ENCODE peak calls at places on chromosomes 5 and 9, in four cellular contexts. L is H1, F is K562, Q is GM12878. I is an unnamed sample.

GRCh38 chr5:172109749-172110148 is 78.3 kb downstream of the STK10 start:
- DNase-seq in Q (no peak), L (no peak), F (no peak), I (no peak)

GRCh38 chr5:77984587-77984986 is 208.4 kb upstream of the TBCA start:
- DNase-seq in L (no peak), F (no peak), Q (no peak), I (no peak)

GRCh38 chr5:92939428-92939827 is 641.6 kb downstream of the NR2F1-AS1 start:
- DNase-seq in L (no peak), Q (no peak), F (no peak), I (no peak)

GRCh38 chr9:135877776-135878527 is 29.4 kb downstream of the CAMSAP1 start:
- DNase-seq in Q (no peak), L (no peak), F (no peak), I (no peak)

GRCh38 chr5:83227611-83228010 is 150.3 kb downstream of the XRCC4 start:
- DNase-seq in Q (no peak), F (no peak), L (no peak), I (no peak)

GRCh38 chr5:148924817-148925216 is 98.4 kb downstream of the ADRB2 start:
- DNase-seq in F (no peak), L (peak), Q (no peak), I (no peak)

GRCh38 chr9:119974026-119974425 is 604.8 kb upstream of the BRINP1 start:
- DNase-seq in Q (no peak), L (no peak), F (no peak), I (no peak)

GRCh38 chr5:65672787-65673186 is 48.0 kb downstream of the SHLD3 start:
- DNase-seq in Q (no peak), L (no peak), F (no peak), I (no peak)

GRCh38 chr5:131720714-131721113 is 76.1 kb downstream of the FNIP1 start:
- DNase-seq in F (no peak), L (no peak), Q (no peak), I (no peak)

GRCh38 chr9:132005896-132006295 is 73.8 kb downstream of the MED27 start:
- DNase-seq in L (no peak), Q (no peak), F (no peak), I (no peak)

GRCh38 chr5:30802961-30803705 is 390.4 kb upstream of the CDH6 start:
- DNase-seq in L (no peak), F (no peak), Q (no peak), I (no peak)

GRCh38 chr5:173094012-173094661 is 38.0 kb downstream of the CREBRF start:
- DNase-seq in Q (no peak), L (no peak), F (no peak), I (no peak)

GRCh38 chr9:8338742-8339425 is 539.3 kb upstream of the DMAC1 start:
- DNase-seq in F (no peak), Q (no peak), L (no peak), I (no peak)

GRCh38 chr5:29122306-29122705 is 2071.2 kb upstream of the CDH6 start:
- DNase-seq in Q (no peak), F (no peak), L (no peak), I (no peak)

GRCh38 chr9:18359335-18359734 is 114.6 kb upstream of the ADAMTSL1 start:
- DNase-seq in F (no peak), Q (no peak), L (no peak), I (no peak)

GRCh38 chr5:62263401-62263800 is 42.6 kb upstream of the KIF2A start:
- DNase-seq in Q (no peak), L (no peak), F (no peak), I (no peak)

GRCh38 chr5:11719888-11720481 is 184.3 kb downstream of the CTNND2 start:
- DNase-seq in F (peak), Q (no peak), L (peak), I (no peak)

GRCh38 chr9:96523429-96523828 is 73.5 kb downstream of the HABP4 start:
- DNase-seq in Q (no peak), F (no peak), L (no peak), I (no peak)

GRCh38 chr9:135339378-135339973 is 140.1 kb upstream of the PPP1R26 start:
- DNase-seq in L (no peak), Q (no peak), F (no peak), I (peak)

GRCh38 chr9:102113191-102113590 is 374.7 kb upstream of the GRIN3A start:
- DNase-seq in F (no peak), L (no peak), Q (no peak), I (no peak)

GRCh38 chr9:133579231-133579560 is 30.0 kb downstream of the FAM163B start:
- DNase-seq in L (no peak), Q (no peak), F (no peak), I (no peak)

GRCh38 chr5:91283899-91284298 is 99.2 kb downstream of the ARRDC3 start:
- DNase-seq in F (no peak), L (no peak), Q (no peak), I (no peak)

GRCh38 chr5:166286832-166287231 is 2004.6 kb upstream of the WWC1 start:
- DNase-seq in L (no peak), F (no peak), Q (no peak), I (no peak)

GRCh38 chr9:75930766-75931311 is 40.4 kb downstream of the PCSK5 start:
- DNase-seq in L (no peak), Q (no peak), F (no peak), I (no peak)

GRCh38 chr9:93340091-93340490 is 111.4 kb upstream of the FAM120A start:
- DNase-seq in Q (no peak), F (no peak), L (no peak), I (no peak)

GRCh38 chr5:57066921-57067914 is 106.6 kb upstream of the GPBP1 start:
- DNase-seq in F (peak), Q (no peak), L (no peak), I (no peak)

GRCh38 chr9:90219548-90220118 is 423.0 kb downstream of the DIRAS2 start:
- DNase-seq in F (peak), L (peak), Q (no peak), I (peak)

GRCh38 chr5:179906795-179907569 is 715 bp downstream of the TBC1D9B start:
- DNase-seq in F (peak), Q (no peak), L (peak), I (no peak)

GRCh38 chr5:134547579-134547978 is 22.1 kb downstream of the JADE2 start:
- DNase-seq in F (no peak), L (no peak), Q (no peak), I (no peak)

GRCh38 chr5:82356808-82357671 is 78.9 kb upstream of the RPS23 start:
- DNase-seq in Q (peak), F (peak), L (no peak), I (no peak)

GRCh38 chr9:69580582-69580945 is 91.6 kb downstream of the APBA1 start:
- DNase-seq in L (no peak), F (no peak), Q (no peak), I (no peak)

GRCh38 chr9:76213751-76214150 is 180.5 kb downstream of the RFK start:
- DNase-seq in F (no peak), Q (no peak), L (no peak), I (no peak)

GRCh38 chr5:121350493-121350892 is 501.2 kb upstream of the FTMT start:
- DNase-seq in F (no peak), Q (no peak), L (no peak), I (no peak)

GRCh38 chr9:105246656-105247162 is 2.3 kb downstream of the SLC44A1 start:
- DNase-seq in Q (no peak), F (no peak), L (no peak), I (no peak)

GRCh38 chr9:89978185-89978584 is 373.4 kb downstream of the GADD45G start:
- DNase-seq in L (no peak), Q (no peak), F (peak), I (no peak)

GRCh38 chr9:69027355-69028097 is 8.0 kb upstream of the FXN start:
- DNase-seq in Q (peak), F (peak), L (no peak), I (no peak)

GRCh38 chr5:112933651-112934365 is 11.8 kb upstream of the REEP5 start:
- DNase-seq in L (no peak), F (no peak), Q (no peak), I (no peak)

GRCh38 chr5:169742773-169743296 is 105.8 kb downstream of the DOCK2 start:
- DNase-seq in F (no peak), L (no peak), Q (no peak), I (no peak)
- TF ChIP-seq POLR2AphosphoS5 in F (no peak), L (no peak), Q (no peak), I (no peak)

GRCh38 chr5:54630738-54631369 is 113.3 kb downstream of the SNX18 start:
- DNase-seq in Q (no peak), L (no peak), F (no peak), I (no peak)
- TF ChIP-seq TAF1 in Q (no peak), L (no peak), F (no peak), I (no peak)

DNA sequence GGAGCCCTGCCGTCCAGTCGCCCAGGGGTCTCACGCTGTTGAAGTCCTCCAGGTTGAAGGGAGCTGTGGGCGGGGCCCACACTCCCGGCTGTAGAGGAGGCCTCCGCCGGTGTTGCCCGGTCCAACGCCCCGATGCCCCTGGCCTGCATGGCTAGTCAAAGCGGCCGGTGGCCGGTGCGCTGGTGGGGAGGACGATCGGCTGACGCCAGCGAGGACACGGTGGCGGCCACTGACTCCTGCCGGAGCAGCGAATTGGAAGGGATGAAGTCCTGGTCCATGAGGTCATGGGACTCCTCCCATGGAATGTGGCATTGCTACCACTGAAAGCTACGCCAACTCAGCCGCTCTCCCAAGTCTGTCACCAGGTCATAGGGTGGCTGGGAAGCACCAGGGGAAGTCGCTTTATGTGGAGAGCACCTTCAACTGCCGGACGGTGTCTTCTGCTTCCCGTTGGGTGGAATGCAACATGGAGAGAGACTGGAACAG is 11.8 kb downstream of the RCL1 start:
- DNase-seq in Q (no peak), L (no peak), F (no peak), I (no peak)
- TF ChIP-seq POLR2AphosphoS5 in Q (no peak), L (no peak), F (no peak), I (no peak)

GRCh38 chr9:32401471-32401870 is 17.0 kb downstream of the ACO1 start:
- DNase-seq in F (no peak), Q (no peak), L (no peak), I (no peak)

GRCh38 chr9:32398207-32398606 is 13.8 kb downstream of the ACO1 start:
- DNase-seq in F (no peak), L (no peak), Q (no peak), I (no peak)

GRCh38 chr9:32399110-32399815 is 14.8 kb downstream of the ACO1 start:
- DNase-seq in L (no peak), F (no peak), Q (no peak), I (no peak)

GRCh38 chr9:32394381-32395049 is 10.1 kb downstream of the ACO1 start:
- DNase-seq in F (no peak), Q (no peak), L (no peak), I (no peak)

DNA sequence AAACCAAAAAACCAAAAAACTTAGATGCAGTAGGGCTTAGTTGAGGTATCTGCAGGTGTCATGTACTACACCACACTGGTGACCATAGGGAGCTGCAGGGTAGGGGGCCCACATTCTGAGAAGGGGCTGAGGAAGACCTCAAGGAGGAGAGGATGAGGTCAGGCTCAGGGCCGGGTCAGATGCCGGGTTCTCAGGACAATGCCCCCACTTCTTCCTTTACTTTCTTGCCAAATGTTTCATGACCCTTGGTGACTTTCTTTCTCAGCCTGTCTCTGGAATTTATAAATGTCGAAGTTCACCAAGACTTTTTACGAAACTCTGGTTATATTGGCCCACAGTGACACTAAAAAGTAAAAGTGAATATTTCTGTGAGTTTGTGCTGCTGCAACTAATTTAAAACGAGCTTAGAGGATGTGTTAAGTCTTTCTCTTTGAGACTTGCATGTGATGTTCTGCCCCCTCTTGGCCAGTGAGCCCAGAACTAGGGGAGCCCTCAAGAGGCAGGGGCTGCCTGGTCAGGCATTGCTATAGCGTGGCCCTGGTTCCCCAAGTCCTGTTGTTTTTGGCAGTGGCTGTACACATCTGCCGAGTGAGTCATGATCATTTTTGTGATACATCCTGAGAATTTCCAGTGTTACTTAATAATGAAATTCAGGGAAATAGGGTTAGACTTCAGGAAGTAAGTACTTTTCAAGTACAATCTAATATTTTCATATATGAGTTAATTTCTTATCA is 11.2 kb downstream of the ACO1 start:
- DNase-seq in L (no peak), F (no peak), Q (no peak), I (no peak)
- TF ChIP-seq TAF1 in L (no peak), F (no peak), Q (no peak), I (no peak)

GRCh38 chr5:35313296-35313695 is 83.0 kb upstream of the PRLR start:
- DNase-seq in L (no peak), F (no peak), Q (no peak), I (no peak)
- TF ChIP-seq POLR2AphosphoS5 in L (no peak), F (no peak), Q (no peak), I (no peak)